ENCODE peak calls at places on chromosomes 5 and 9, in eight cellular contexts. Q, T, K, E, M, C, B and W are unnamed samples.

GRCh38 chr5:175582697-175583096 is 75.2 kb upstream of the HRH2 start:
- DNase-seq in Q (no peak), T (no peak), K (peak; percentile 22), E (no peak), M (no peak), C (no peak), B (no peak), W (no peak)

GRCh38 chr5:141958773-141959172 is 771 bp upstream of the PCDH12 start:
- DNase-seq in Q (no peak), T (peak; percentile 35), K (no peak), E (no peak), M (no peak), C (no peak), B (no peak), W (no peak)

GRCh38 chr9:133604214-133604613 is 5.0 kb downstream of the FAM163B start:
- DNase-seq in Q (peak; percentile 4), T (no peak), K (no peak), E (no peak), M (no peak), C (no peak), B (no peak), W (no peak)

GRCh38 chr9:114908796-114909448 is 21.5 kb downstream of the TNFSF8 start:
- DNase-seq in Q (no peak), T (peak; percentile 52), K (peak; percentile 47), E (no peak), M (no peak), C (no peak), B (no peak), W (no peak)

GRCh38 chr5:150317048-150318003 is 14.6 kb upstream of the ARSI start:
- DNase-seq in Q (peak; percentile 95), T (peak; percentile 79), K (peak; percentile 85), E (peak; percentile 70), M (peak; percentile 17), C (peak; percentile 75), B (peak; percentile 67), W (peak; percentile 49)

GRCh38 chr5:135129307-135129706 is 95.3 kb upstream of the PITX1 start:
- DNase-seq in Q (no peak), T (no peak), K (no peak), E (no peak), M (no peak), C (no peak), B (no peak), W (no peak)

GRCh38 chr9:21252727-21253547 is 13.1 kb upstream of the IFNA14 start:
- DNase-seq in Q (peak; percentile 9), T (peak; percentile 31), K (no peak), E (no peak), M (peak; percentile 41), C (no peak), B (peak; percentile 38), W (peak; percentile 2)

GRCh38 chr5:1840741-1841521 is 39.7 kb downstream of the NDUFS6 start:
- DNase-seq in Q (no peak), T (no peak), K (peak; percentile 73), E (no peak), M (no peak), C (no peak), B (no peak), W (no peak)

GRCh38 chr5:179332741-179333290 is 12.4 kb downstream of the ADAMTS2 start:
- DNase-seq in Q (no peak), T (no peak), K (no peak), E (no peak), M (no peak), C (no peak), B (no peak), W (no peak)

GRCh38 chr5:133041910-133042309 is 9.9 kb upstream of the HSPA4 start:
- DNase-seq in Q (peak; percentile 36), T (peak; percentile 42), K (no peak), E (no peak), M (no peak), C (no peak), B (no peak), W (no peak)

GRCh38 chr5:139543423-139543991 is 17.6 kb upstream of the UBE2D2 start:
- DNase-seq in Q (peak; percentile 17), T (no peak), K (peak; percentile 93), E (no peak), M (peak; percentile 14), C (no peak), B (no peak), W (no peak)

GRCh38 chr9:23938908-23939307 is 112.9 kb upstream of the ELAVL2 start:
- DNase-seq in Q (no peak), T (no peak), K (no peak), E (no peak), M (no peak), C (no peak), B (no peak), W (no peak)

GRCh38 chr5:82234880-82235279 is 43.3 kb downstream of the RPS23 start:
- DNase-seq in Q (no peak), T (no peak), K (no peak), E (no peak), M (no peak), C (no peak), B (no peak), W (no peak)

GRCh38 chr5:100682625-100683024 is 147.5 kb downstream of the FAM174A start:
- DNase-seq in Q (no peak), T (no peak), K (no peak), E (no peak), M (no peak), C (no peak), B (no peak), W (no peak)

GRCh38 chr9:124878518-124878917 is 16.6 kb downstream of the ARPC5L start:
- DNase-seq in Q (no peak), T (no peak), K (no peak), E (no peak), M (no peak), C (no peak), B (no peak), W (no peak)

GRCh38 chr5:436641-436975 is 6.4 kb upstream of the EXOC3 start:
- DNase-seq in Q (no peak), T (no peak), K (no peak), E (no peak), M (no peak), C (no peak), B (no peak), W (no peak)

GRCh38 chr5:115377468-115378217 is 81.2 kb upstream of the CCDC112 start:
- DNase-seq in Q (peak; percentile 69), T (peak; percentile 89), K (no peak), E (peak; percentile 66), M (no peak), C (peak; percentile 67), B (peak; percentile 35), W (peak; percentile 77)

GRCh38 chr5:8829322-8830029 is 716.4 kb downstream of the SEMA5A start:
- DNase-seq in Q (peak; percentile 99), T (peak; percentile 99), K (no peak), E (peak; percentile 98), M (no peak), C (peak; percentile 87), B (no peak), W (peak; percentile 85)

GRCh38 chr5:103808464-103809106 is 246.0 kb upstream of the NUDT12 start:
- DNase-seq in Q (peak; percentile 58), T (peak; percentile 59), K (peak; percentile 80), E (peak; percentile 27), M (peak; percentile 22), C (peak; percentile 24), B (peak; percentile 61), W (no peak)

GRCh38 chr9:128787583-128788156 is 617 bp downstream of the TBC1D13 start:
- DNase-seq in Q (no peak), T (peak; percentile 19), K (no peak), E (no peak), M (peak; percentile 8), C (no peak), B (no peak), W (no peak)

GRCh38 chr5:80810425-80810824 is 149.7 kb upstream of the RASGRF2 start:
- DNase-seq in Q (no peak), T (no peak), K (no peak), E (no peak), M (no peak), C (no peak), B (no peak), W (no peak)

GRCh38 chr5:1322036-1322903 is 22.6 kb downstream of the CLPTM1L start:
- DNase-seq in Q (no peak), T (no peak), K (peak; percentile 35), E (no peak), M (no peak), C (no peak), B (no peak), W (no peak)

GRCh38 chr5:92409131-92409530 is 1026.0 kb upstream of the ARRDC3 start:
- DNase-seq in Q (no peak), T (peak; percentile 45), K (no peak), E (no peak), M (no peak), C (no peak), B (no peak), W (no peak)

GRCh38 chr5:10736354-10736753 is 24.7 kb downstream of the DAP start:
- DNase-seq in Q (no peak), T (no peak), K (no peak), E (no peak), M (no peak), C (no peak), B (no peak), W (no peak)

GRCh38 chr5:10736808-10737207 is 24.2 kb downstream of the DAP start:
- DNase-seq in Q (no peak), T (no peak), K (no peak), E (no peak), M (no peak), C (no peak), B (no peak), W (no peak)

GRCh38 chr5:10734832-10735231 is 26.2 kb downstream of the DAP start:
- DNase-seq in Q (no peak), T (no peak), K (no peak), E (no peak), M (no peak), C (no peak), B (no peak), W (no peak)

GRCh38 chr5:10734050-10734709 is 26.9 kb downstream of the DAP start:
- DNase-seq in Q (no peak), T (no peak), K (no peak), E (no peak), M (no peak), C (no peak), B (no peak), W (no peak)

GRCh38 chr5:10735569-10736255 is 25.3 kb downstream of the DAP start:
- DNase-seq in Q (no peak), T (no peak), K (no peak), E (no peak), M (no peak), C (no peak), B (no peak), W (no peak)
- TF ChIP-seq CTCF in Q (no peak), T (no peak), K (peak; percentile 47), E (no peak), M (no peak), C (no peak), B (no peak), W (no peak)

GRCh38 chr9:99169982-99170761 is 51.6 kb downstream of the ALG2 start:
- DNase-seq in Q (no peak), T (no peak), K (peak; percentile 85), E (no peak), M (no peak), C (no peak), B (no peak), W (no peak)
- TF ChIP-seq CTCF in Q (peak; percentile 58), T (no peak), K (peak; percentile 77), E (no peak), M (no peak), C (no peak), B (no peak), W (no peak)

GRCh38 chr9:113636693-113637092 is 173.2 kb downstream of the RGS3 start:
- DNase-seq in Q (no peak), T (no peak), K (no peak), E (no peak), M (no peak), C (no peak), B (no peak), W (no peak)
- TF ChIP-seq CTCF in Q (no peak), T (no peak), K (no peak), E (no peak), M (no peak), C (no peak), B (no peak), W (no peak)

GRCh38 chr9:1434082-1434481 is 383.9 kb downstream of the DMRT2 start:
- DNase-seq in Q (no peak), T (no peak), K (no peak), E (no peak), M (no peak), C (no peak), B (no peak), W (no peak)
- TF ChIP-seq CTCF in Q (peak; percentile 22), T (no peak), K (peak; percentile 60), E (no peak), M (no peak), C (no peak), B (no peak), W (no peak)